ENCODE peak calls at places on chromosomes 11 and 22, in five cellular contexts. One of them, this sample, is unnamed.

GRCh38 chr11:72010529-72011233 is 12.0 kb downstream of the IL18BP start:
- DNase-seq in GM10248: no peak
- DNase-seq in effector CD4-positive, alpha-beta T cell: no peak
- DNase-seq in small intestine: no peak
- DNase-seq in mucosa of descending colon: no peak
- DNase-seq in this sample: no peak

GRCh38 chr11:35605691-35606090 is 12.6 kb upstream of the FJX1 start:
- DNase-seq in GM10248: no peak
- DNase-seq in small intestine: no peak
- DNase-seq in effector CD4-positive, alpha-beta T cell: no peak
- DNase-seq in mucosa of descending colon: no peak
- DNase-seq in this sample: no peak

GRCh38 chr22:36086629-36087254 is 58.1 kb upstream of the RBFOX2 start:
- DNase-seq in GM10248: no peak
- DNase-seq in effector CD4-positive, alpha-beta T cell: no peak
- DNase-seq in mucosa of descending colon: no peak
- DNase-seq in small intestine: no peak
- DNase-seq in this sample: no peak

GRCh38 chr11:115476463-115477286 is 27.5 kb downstream of the CADM1 start:
- DNase-seq in effector CD4-positive, alpha-beta T cell: no peak
- DNase-seq in small intestine: no peak
- DNase-seq in GM10248: no peak
- DNase-seq in mucosa of descending colon: no peak
- DNase-seq in this sample: no peak

GRCh38 chr11:115134886-115135285 is 369.3 kb downstream of the CADM1 start:
- DNase-seq in GM10248: no peak
- DNase-seq in effector CD4-positive, alpha-beta T cell: no peak
- DNase-seq in small intestine: no peak
- DNase-seq in mucosa of descending colon: no peak
- DNase-seq in this sample: no peak

GRCh38 chr11:61138940-61139339 is 22.3 kb downstream of the VPS37C start:
- DNase-seq in mucosa of descending colon: no peak
- DNase-seq in effector CD4-positive, alpha-beta T cell: no peak
- DNase-seq in GM10248: no peak
- DNase-seq in small intestine: no peak
- DNase-seq in this sample: no peak

GRCh38 chr22:32343929-32344328 is 13.7 kb upstream of the RFPL3 start:
- DNase-seq in small intestine: no peak
- DNase-seq in mucosa of descending colon: no peak
- DNase-seq in GM10248: no peak
- DNase-seq in effector CD4-positive, alpha-beta T cell: no peak
- DNase-seq in this sample: no peak

GRCh38 chr11:65215441-65216076 is 33.8 kb downstream of the CAPN1 start:
- DNase-seq in GM10248: peak
- DNase-seq in effector CD4-positive, alpha-beta T cell: no peak
- DNase-seq in small intestine: no peak
- DNase-seq in mucosa of descending colon: no peak
- DNase-seq in this sample: no peak

GRCh38 chr11:102293873-102294601 is 23.2 kb upstream of the BIRC3 start:
- DNase-seq in effector CD4-positive, alpha-beta T cell: peak
- DNase-seq in GM10248: peak
- DNase-seq in small intestine: peak
- DNase-seq in mucosa of descending colon: no peak
- DNase-seq in this sample: no peak

GRCh38 chr11:67247946-67248550 is 18.2 kb upstream of the GRK2 start:
- DNase-seq in small intestine: no peak
- DNase-seq in mucosa of descending colon: no peak
- DNase-seq in effector CD4-positive, alpha-beta T cell: no peak
- DNase-seq in GM10248: no peak
- DNase-seq in this sample: no peak

GRCh38 chr11:94563176-94563847 is 3.9 kb upstream of the PIWIL4 start:
- DNase-seq in small intestine: no peak
- DNase-seq in mucosa of descending colon: no peak
- DNase-seq in GM10248: no peak
- DNase-seq in effector CD4-positive, alpha-beta T cell: no peak
- DNase-seq in this sample: no peak

GRCh38 chr11:34869425-34869824 is 46.8 kb downstream of the APIP start:
- DNase-seq in effector CD4-positive, alpha-beta T cell: no peak
- DNase-seq in GM10248: no peak
- DNase-seq in small intestine: no peak
- DNase-seq in mucosa of descending colon: no peak
- DNase-seq in this sample: no peak

This sample was measured in GM12878.